ENCODE peak calls at places on chromosomes 5 and 9, in eight cellular contexts. D is right lobe of liver; V is endothelial cell of umbilical vein; Y is MM.1S; I is upper lobe of right lung; N is CD8-positive, alpha-beta memory T cell; X is fibroblast of lung; S is SJSA1. P is an unnamed sample. For H3K36me3 and H3K4me1, the result is how much of the 10 kb centered on the place peaks cover.

GRCh38 chr5:143741418-143741817 is 70.5 kb upstream of the HMHB1 start:
- DNase-seq in D (no peak), V (no peak), Y (no peak), I (no peak), N (no peak), X (no peak), S (no peak), P (no peak)

GRCh38 chr5:73188764-73189521 is 15.9 kb downstream of the TMEM174 start:
- DNase-seq in D (no peak), V (no peak), Y (no peak), I (no peak), N (no peak), X (peak), S (no peak), P (no peak)

GRCh38 chr9:18869725-18870124 is 163.3 kb downstream of the SAXO1 start:
- DNase-seq in D (no peak), V (no peak), Y (no peak), I (no peak), N (no peak), X (no peak), S (no peak), P (no peak)

GRCh38 chr5:65172486-65173129 is 309.1 kb downstream of the ADAMTS6 start:
- DNase-seq in D (no peak), V (no peak), Y (no peak), I (no peak), N (no peak), X (peak), S (no peak), P (no peak)

GRCh38 chr5:141992349-141992963 is 20.4 kb downstream of the GNPDA1 start:
- DNase-seq in D (no peak), V (peak), Y (peak), I (no peak), N (peak), X (peak), S (peak), P (peak)

GRCh38 chr9:70410368-70410767 is 4.1 kb downstream of the KLF9 start:
- DNase-seq in D (no peak), V (peak), Y (no peak), I (no peak), N (no peak), X (peak), S (no peak), P (no peak)

GRCh38 chr9:136339173-136339957 is 12.0 kb downstream of the GPSM1 start:
- DNase-seq in D (peak), V (peak), Y (peak), I (peak), N (peak), X (peak), S (no peak), P (no peak)

GRCh38 chr5:136205061-136205702 is 12.2 kb upstream of the SMIM32 start:
- DNase-seq in D (no peak), V (no peak), Y (no peak), I (peak), N (no peak), X (peak), S (peak), P (no peak)

GRCh38 chr5:126208691-126209090 is 214.5 kb upstream of the GRAMD2B start:
- DNase-seq in D (no peak), V (no peak), Y (no peak), I (no peak), N (no peak), X (no peak), S (no peak), P (no peak)

GRCh38 chr9:126151031-126151670 is 175.5 kb upstream of the MVB12B start:
- DNase-seq in D (peak), V (no peak), Y (no peak), I (peak), N (no peak), X (peak), S (no peak), P (no peak)

GRCh38 chr5:115246361-115246991 is 16.2 kb downstream of the PGGT1B start:
- DNase-seq in D (no peak), V (peak), Y (peak), I (no peak), N (peak), X (peak), S (no peak), P (peak)

GRCh38 chr5:71887680-71888079 is 168.6 kb downstream of the CARTPT start:
- DNase-seq in D (no peak), V (peak), Y (peak), I (no peak), N (peak), X (peak), S (no peak), P (peak)

GRCh38 chr5:36373527-36374086 is 71.9 kb upstream of the RANBP3L start:
- DNase-seq in D (peak), V (no peak), Y (no peak), I (peak), N (no peak), X (peak), S (no peak), P (no peak)

GRCh38 chr9:123157216-123157615 is 111.2 kb downstream of the STRBP start:
- DNase-seq in D (no peak), V (peak), Y (no peak), I (no peak), N (no peak), X (peak), S (no peak), P (no peak)

GRCh38 chr9:106529616-106530015 is 333.4 kb upstream of the ZNF462 start:
- DNase-seq in D (no peak), V (no peak), Y (no peak), I (no peak), N (no peak), X (no peak), S (no peak), P (no peak)

GRCh38 chr9:7534211-7534935 is 265.2 kb downstream of the DMAC1 start:
- DNase-seq in D (no peak), V (no peak), Y (no peak), I (no peak), N (no peak), X (no peak), S (no peak), P (no peak)

GRCh38 chr5:154472871-154473580 is 5.0 kb downstream of the HAND1 start:
- DNase-seq in D (no peak), V (no peak), Y (no peak), I (no peak), N (no peak), X (peak), S (no peak), P (no peak)

GRCh38 chr5:127988149-127988755 is 95.3 kb upstream of the SLC12A2 start:
- DNase-seq in D (no peak), V (peak), Y (no peak), I (no peak), N (no peak), X (peak), S (peak), P (no peak)

GRCh38 chr9:23598994-23599393 is 227.0 kb downstream of the ELAVL2 start:
- DNase-seq in D (no peak), V (no peak), Y (no peak), I (no peak), N (no peak), X (no peak), S (no peak), P (no peak)
- H3K4me3 ChIP-seq in D (no peak), V (no peak), Y (no peak), I (no peak), N (no peak), X (no peak), S (no peak), P (no peak)

GRCh38 chr9:135169709-135170226 is 82.3 kb downstream of the OLFM1 start:
- DNase-seq in D (no peak), V (no peak), Y (no peak), I (no peak), N (no peak), X (no peak), S (no peak), P (no peak)
- H3K36me3 ChIP-seq in D (under half), V (under half), Y (under half), I (under half), N (under half), X (under half), S (under half), P (under half)

GRCh38 chr9:1969160-1969559 is 46.0 kb upstream of the SMARCA2 start:
- DNase-seq in D (no peak), V (no peak), Y (no peak), I (no peak), N (no peak), X (no peak), S (no peak), P (no peak)
- H3K4me1 ChIP-seq in D (under half), V (under half), Y (under half), I (under half), N (under half), X (under half), S (under half), P (under half)

GRCh38 chr9:83067579-83067978 is 4.6 kb upstream of the RASEF start:
- DNase-seq in D (no peak), V (no peak), Y (no peak), I (no peak), N (no peak), X (no peak), S (no peak), P (no peak)
- H3K4me3 ChIP-seq in D (no peak), V (no peak), Y (no peak), I (no peak), N (no peak), X (no peak), S (no peak), P (no peak)

DNA sequence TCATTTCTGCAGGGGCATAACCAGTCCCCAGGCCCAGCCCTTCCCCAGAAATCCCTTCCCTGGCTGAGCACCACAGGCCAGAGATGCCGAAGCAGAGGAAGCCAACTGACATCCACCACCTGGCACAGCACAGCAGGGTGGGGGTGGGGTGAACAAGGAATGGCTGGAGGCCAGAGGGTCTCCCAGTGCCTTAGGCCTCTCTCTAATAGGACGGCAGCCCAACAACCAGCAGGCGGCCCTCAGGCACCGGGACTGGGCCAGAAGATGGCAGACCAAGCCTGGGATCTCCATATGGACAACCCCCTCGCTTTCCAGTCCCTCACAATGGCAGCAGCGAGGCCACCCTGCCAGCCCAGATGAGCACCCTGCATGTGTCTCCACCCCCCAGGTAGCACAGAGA is 13.2 kb downstream of the PDLIM4 start:
- DNase-seq in D (no peak), V (no peak), Y (no peak), I (no peak), N (no peak), X (no peak), S (no peak), P (no peak)
- H3K36me3 ChIP-seq in D (under half), V (under half), Y (under half), I (under half), N (under half), X (under half), S (half or more), P (under half)

GRCh38 chr9:14908221-14909206 is 1.7 kb downstream of the FREM1 start:
- DNase-seq in D (no peak), V (no peak), Y (no peak), I (no peak), N (no peak), X (no peak), S (no peak), P (no peak)

GRCh38 chr9:14906654-14907359 is 3.4 kb downstream of the FREM1 start:
- DNase-seq in D (no peak), V (no peak), Y (no peak), I (no peak), N (no peak), X (no peak), S (no peak), P (no peak)

GRCh38 chr9:14909631-14910177 is 524 bp downstream of the FREM1 start:
- DNase-seq in D (no peak), V (peak), Y (no peak), I (no peak), N (no peak), X (no peak), S (no peak), P (no peak)

GRCh38 chr9:14906000-14906399 is 4.2 kb downstream of the FREM1 start:
- DNase-seq in D (no peak), V (no peak), Y (no peak), I (no peak), N (no peak), X (no peak), S (no peak), P (no peak)

DNA sequence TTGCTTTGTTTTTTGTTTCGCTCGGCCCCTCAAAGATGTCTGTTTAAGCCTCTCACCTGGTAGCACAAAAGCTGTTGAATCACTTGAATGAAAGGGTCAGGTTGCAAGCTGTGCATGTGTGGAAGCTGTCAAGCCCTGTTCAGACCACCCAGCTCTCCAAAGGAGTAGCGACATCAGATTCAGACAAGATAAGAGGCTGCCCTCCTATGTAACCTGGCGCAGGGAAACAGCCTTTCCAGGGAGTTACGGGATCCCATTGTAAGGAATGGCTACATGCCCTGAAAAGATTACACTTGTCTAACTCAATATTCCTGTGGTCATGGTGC is 2.9 kb downstream of the FREM1 start:
- DNase-seq in D (no peak), V (no peak), Y (no peak), I (no peak), N (no peak), X (no peak), S (no peak), P (no peak)
- H3K4me1 ChIP-seq in D (under half), V (under half), Y (under half), I (under half), N (under half), X (under half), S (under half), P (under half)

DNA sequence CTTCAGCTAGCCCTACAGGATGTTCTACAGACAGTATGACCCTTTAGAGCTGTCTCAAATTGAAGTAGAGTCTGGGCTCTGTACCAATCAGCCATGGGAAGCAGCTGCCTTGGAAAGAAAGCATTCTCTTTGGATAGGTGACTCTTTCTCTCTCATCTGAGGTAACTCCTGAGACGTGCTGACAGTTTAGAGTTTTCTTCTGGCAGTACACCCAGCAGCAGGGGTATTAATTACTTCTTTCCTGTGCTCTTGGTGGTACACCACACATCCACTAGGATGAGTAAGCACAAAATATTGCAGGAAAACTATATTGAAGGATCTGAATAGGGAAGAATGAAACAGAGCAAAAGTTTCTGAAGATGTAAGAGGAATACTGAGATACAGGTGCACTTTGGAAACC is 329.5 kb upstream of the RGMB start:
- DNase-seq in D (no peak), V (no peak), Y (no peak), I (no peak), N (no peak), X (peak), S (no peak), P (no peak)
- H3K4me3 ChIP-seq in D (no peak), V (no peak), Y (no peak), I (no peak), N (no peak), X (no peak), S (no peak), P (no peak)

DNA sequence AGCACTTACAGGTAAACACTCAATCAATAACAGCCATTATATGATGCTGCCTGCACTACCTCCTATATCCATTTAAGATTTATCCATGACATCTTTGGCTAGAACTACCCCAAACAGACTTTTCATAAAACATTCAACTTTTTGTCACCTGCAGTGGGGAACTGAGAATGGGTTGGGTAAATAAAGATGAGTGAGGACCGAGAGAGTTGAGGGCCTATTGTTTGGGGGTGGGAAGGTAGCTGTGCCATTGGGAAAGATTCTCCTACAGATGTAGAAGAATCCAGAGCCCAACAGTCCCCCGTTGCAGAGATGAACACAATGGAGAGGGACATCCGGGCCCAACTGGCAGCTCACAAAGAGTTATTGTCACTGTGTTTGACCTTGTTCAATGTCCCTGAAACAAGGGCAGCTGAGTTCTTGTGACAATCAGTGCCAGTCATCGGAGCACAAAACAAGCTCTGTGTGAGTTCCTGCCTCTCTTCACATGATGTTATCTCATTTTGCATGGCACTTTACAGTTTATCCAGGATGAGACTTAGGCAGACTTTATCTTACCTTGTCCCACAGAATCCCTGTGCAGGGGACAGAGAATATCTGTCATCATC is 11.5 kb upstream of the SLC31A2 start:
- DNase-seq in D (no peak), V (no peak), Y (no peak), I (no peak), N (no peak), X (no peak), S (no peak), P (no peak)
- H3K36me3 ChIP-seq in D (under half), V (under half), Y (under half), I (under half), N (under half), X (under half), S (under half), P (under half)

GRCh38 chr5:172835246-172836030 is 1.4 kb downstream of the ERGIC1 start:
- DNase-seq in D (no peak), V (no peak), Y (peak), I (no peak), N (no peak), X (no peak), S (no peak), P (no peak)

GRCh38 chr5:172839669-172840068 is 5.6 kb downstream of the ERGIC1 start:
- DNase-seq in D (peak), V (no peak), Y (no peak), I (no peak), N (no peak), X (no peak), S (no peak), P (no peak)

GRCh38 chr5:172840077-172840777 is 6.2 kb downstream of the ERGIC1 start:
- DNase-seq in D (no peak), V (no peak), Y (no peak), I (no peak), N (no peak), X (no peak), S (no peak), P (no peak)

GRCh38 chr5:172838151-172838875 is 4.3 kb downstream of the ERGIC1 start:
- DNase-seq in D (no peak), V (no peak), Y (no peak), I (no peak), N (no peak), X (no peak), S (no peak), P (no peak)

GRCh38 chr5:172837640-172838039 is 3.6 kb downstream of the ERGIC1 start:
- DNase-seq in D (peak), V (peak), Y (peak), I (peak), N (peak), X (no peak), S (no peak), P (peak)
- H3K4me1 ChIP-seq in D (under half), V (under half), Y (under half), I (half or more), N (under half), X (under half), S (under half), P (under half)